ENCODE peak calls at places on chromosomes 12 and 14, in five cellular contexts. O, B, S, M and P are unnamed samples.

GRCh38 chr14:29937116-29937515 is 9.5 kb upstream of the PRKD1 start:
- DNase-seq in O (no peak), B (no peak), S (no peak), M (no peak), P (no peak)

GRCh38 chr14:68238956-68239355 is 419.4 kb downstream of the RAD51B start:
- DNase-seq in O (no peak), B (no peak), S (no peak), M (no peak), P (no peak)

GRCh38 chr14:74579447-74580274 is 32.4 kb downstream of the LTBP2 start:
- DNase-seq in O (no peak), B (peak), S (no peak), M (no peak), P (peak)

GRCh38 chr14:72941286-72941985 is 15.2 kb downstream of the DCAF4 start:
- DNase-seq in O (no peak), B (no peak), S (no peak), M (no peak), P (no peak)

GRCh38 chr12:129719426-129719825 is 184.4 kb downstream of the TMEM132D start:
- DNase-seq in O (no peak), B (no peak), S (no peak), M (no peak), P (no peak)

GRCh38 chr12:82635263-82635662 is 51.4 kb upstream of the TMTC2 start:
- DNase-seq in O (no peak), B (no peak), S (no peak), M (no peak), P (no peak)

GRCh38 chr14:24307575-24308341 is at the start of gene CIDEB:
- DNase-seq in O (peak), B (no peak), S (no peak), M (peak), P (peak)

GRCh38 chr12:101287357-101287756 is 7.5 kb downstream of the UTP20 start:
- DNase-seq in O (no peak), B (no peak), S (no peak), M (no peak), P (no peak)

GRCh38 chr14:103520657-103521437 is 1.8 kb downstream of the CKB start:
- DNase-seq in O (peak), B (no peak), S (peak), M (peak), P (peak)

GRCh38 chr12:117044311-117044710 is 54.9 kb downstream of the TESC start:
- DNase-seq in O (no peak), B (no peak), S (no peak), M (no peak), P (no peak)

GRCh38 chr12:2627343-2628191 is 167.2 kb upstream of the FKBP4 start:
- DNase-seq in O (no peak), B (no peak), S (no peak), M (no peak), P (no peak)

GRCh38 chr14:28831126-28831525 is 64.5 kb downstream of the FOXG1 start:
- DNase-seq in O (no peak), B (no peak), S (no peak), M (no peak), P (no peak)

GRCh38 chr12:79344855-79345840 is 345.6 kb downstream of the PAWR start:
- DNase-seq in O (no peak), B (no peak), S (no peak), M (no peak), P (peak)

GRCh38 chr12:70721216-70721615 is 84.0 kb upstream of the PTPRB start:
- DNase-seq in O (no peak), B (no peak), S (no peak), M (no peak), P (no peak)

GRCh38 chr12:54036620-54037359 is 3.9 kb downstream of the HOXC5 start:
- DNase-seq in O (no peak), B (no peak), S (no peak), M (no peak), P (no peak)

GRCh38 chr12:9751204-9752144 is 9.2 kb downstream of the CD69 start:
- DNase-seq in O (no peak), B (no peak), S (no peak), M (no peak), P (no peak)

GRCh38 chr12:12487490-12487889 is 75.2 kb downstream of the DUSP16 start:
- DNase-seq in O (no peak), B (no peak), S (no peak), M (no peak), P (no peak)

GRCh38 chr12:98180603-98181002 is 334.8 kb upstream of the TMPO start:
- DNase-seq in O (no peak), B (no peak), S (no peak), M (no peak), P (no peak)

GRCh38 chr12:116057356-116057755 is 220.1 kb downstream of the MED13L start:
- DNase-seq in O (no peak), B (no peak), S (no peak), M (no peak), P (no peak)

GRCh38 chr14:23434488-23435219 is 806 bp downstream of the MYH7 start:
- DNase-seq in O (no peak), B (no peak), S (no peak), M (no peak), P (no peak)

GRCh38 chr14:103690332-103690731 is 24.9 kb downstream of the XRCC3 start:
- DNase-seq in O (no peak), B (no peak), S (no peak), M (no peak), P (no peak)

GRCh38 chr12:124232654-124232987 is 62.3 kb upstream of the RFLNA start:
- DNase-seq in O (no peak), B (no peak), S (no peak), M (no peak), P (no peak)

GRCh38 chr12:124231980-124232653 is 62.8 kb upstream of the RFLNA start:
- DNase-seq in O (no peak), B (no peak), S (no peak), M (no peak), P (no peak)

GRCh38 chr12:124236651-124237050 is 58.2 kb upstream of the RFLNA start:
- DNase-seq in O (no peak), B (no peak), S (no peak), M (no peak), P (peak)

GRCh38 chr12:124233041-124233836 is 61.7 kb upstream of the RFLNA start:
- DNase-seq in O (no peak), B (peak), S (no peak), M (no peak), P (peak)

GRCh38 chr12:124233846-124234620 is 60.9 kb upstream of the RFLNA start:
- DNase-seq in O (no peak), B (no peak), S (no peak), M (no peak), P (peak)
- TF ChIP-seq CTCF in O (no peak), B (no peak), S (no peak), M (no peak), P (no peak)

DNA sequence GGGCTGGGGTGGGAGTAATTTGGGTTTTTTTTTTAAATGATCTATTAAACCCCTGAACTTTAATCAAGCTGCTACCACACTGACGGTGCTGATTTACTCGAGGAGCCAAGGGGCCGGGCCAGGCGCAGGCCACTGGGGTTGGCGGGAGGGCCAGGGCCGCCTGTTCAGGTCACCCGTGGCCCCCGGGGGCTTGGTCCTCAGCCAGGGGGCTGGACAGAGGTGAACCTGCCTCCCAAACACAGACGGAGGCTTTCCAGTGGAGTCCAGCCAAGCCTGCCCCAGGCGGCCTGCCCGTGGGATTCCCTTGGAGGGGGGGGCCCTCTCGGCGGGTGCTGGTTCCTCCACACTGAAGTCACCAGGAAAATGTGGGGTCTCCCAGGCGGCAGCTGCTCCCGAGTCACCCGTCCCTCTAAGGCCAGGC is 167.0 kb upstream of the GSC start:
- DNase-seq in O (no peak), B (no peak), S (no peak), M (peak), P (no peak)
- H3K27ac ChIP-seq in O (peak), B (no peak), S (no peak), M (peak), P (no peak)

GRCh38 chr12:80412343-80412953 is 31.6 kb upstream of the PTPRQ start:
- DNase-seq in O (no peak), B (peak), S (no peak), M (no peak), P (peak)

GRCh38 chr12:80411787-80412186 is 32.2 kb upstream of the PTPRQ start:
- DNase-seq in O (no peak), B (no peak), S (no peak), M (no peak), P (no peak)

GRCh38 chr12:80413462-80413861 is 30.6 kb upstream of the PTPRQ start:
- DNase-seq in O (no peak), B (no peak), S (no peak), M (no peak), P (no peak)
- TF ChIP-seq CTCF in O (no peak), B (no peak), S (no peak), M (no peak), P (no peak)

GRCh38 chr12:113868365-113868764 is 97.8 kb downstream of the RBM19 start:
- DNase-seq in O (no peak), B (no peak), S (no peak), M (no peak), P (no peak)
- H3K27ac ChIP-seq in O (no peak), B (no peak), S (no peak), M (no peak), P (no peak)

GRCh38 chr12:109572506-109572845 is 828 bp downstream of the MMAB start:
- DNase-seq in O (no peak), B (no peak), S (no peak), M (no peak), P (no peak)

GRCh38 chr12:109573914-109574244 is 285 bp downstream of the MVK start:
- DNase-seq in O (no peak), B (no peak), S (no peak), M (no peak), P (no peak)

GRCh38 chr12:109571773-109572505 is 1.4 kb downstream of the MMAB start:
- DNase-seq in O (no peak), B (no peak), S (no peak), M (no peak), P (no peak)

GRCh38 chr12:109575683-109576082 is 2.1 kb downstream of the MVK start:
- DNase-seq in O (no peak), B (no peak), S (no peak), M (no peak), P (no peak)

GRCh38 chr12:109573029-109573913 is at the start of the genes MMAB and MVK:
- DNase-seq in O (peak), B (peak), S (peak), M (peak), P (peak)
- TF ChIP-seq CTCF in O (no peak), B (no peak), S (no peak), M (no peak), P (no peak)

GRCh38 chr14:20998674-20999366 is at the start of gene SLC39A2:
- DNase-seq in O (peak), B (no peak), S (no peak), M (peak), P (peak)
- H3K27ac ChIP-seq in O (peak), B (no peak), S (no peak), M (no peak), P (no peak)

DNA sequence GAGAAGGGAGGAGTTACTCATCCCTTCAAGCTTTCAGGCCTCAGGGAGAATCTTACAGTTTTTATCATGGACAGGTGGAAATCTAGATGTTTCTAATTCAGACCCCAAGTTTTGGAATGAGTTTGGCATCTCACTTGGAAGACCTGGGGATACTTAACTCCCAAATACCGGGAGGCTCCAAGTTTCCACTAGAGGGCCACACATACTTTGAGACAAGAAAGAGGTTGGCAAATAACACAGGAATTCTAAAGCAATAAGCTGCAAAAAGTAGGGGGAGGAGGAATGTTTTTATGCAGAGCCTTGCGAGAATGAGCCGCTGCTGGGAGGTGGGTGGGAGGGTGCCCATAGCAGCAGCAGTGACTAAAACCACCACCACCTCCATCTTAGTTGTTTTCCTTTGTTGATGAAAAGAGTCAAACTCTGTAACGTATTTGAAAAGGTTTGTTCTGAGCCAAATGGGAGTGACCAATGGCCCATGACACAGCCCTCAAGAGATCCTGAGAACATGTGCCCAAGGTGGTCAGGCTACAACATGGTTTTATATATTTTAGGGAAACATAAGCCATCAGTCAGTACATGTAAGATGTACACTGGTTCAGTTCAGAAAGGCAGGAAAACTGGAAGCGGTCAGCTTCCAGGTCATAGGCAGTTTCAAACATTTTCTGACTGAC is 34.2 kb upstream of the RNASE1 start:
- DNase-seq in O (no peak), B (no peak), S (no peak), M (no peak), P (peak)
- TF ChIP-seq CTCF in O (no peak), B (peak), S (no peak), M (peak), P (peak)

GRCh38 chr14:77542349-77543239 is 44.0 kb upstream of the ISM2 start:
- DNase-seq in O (no peak), B (no peak), S (no peak), M (no peak), P (no peak)
- H3K27ac ChIP-seq in O (peak), B (peak), S (no peak), M (peak), P (no peak)

GRCh38 chr12:15528666-15529065 is 206.4 kb downstream of the PTPRO start:
- DNase-seq in O (no peak), B (no peak), S (no peak), M (no peak), P (no peak)

GRCh38 chr12:15522574-15523187 is 200.4 kb downstream of the PTPRO start:
- DNase-seq in O (no peak), B (no peak), S (no peak), M (no peak), P (peak)

GRCh38 chr12:15525414-15525813 is 203.1 kb downstream of the PTPRO start:
- DNase-seq in O (no peak), B (no peak), S (no peak), M (no peak), P (no peak)

GRCh38 chr12:15527201-15527782 is 205.0 kb downstream of the PTPRO start:
- DNase-seq in O (peak), B (no peak), S (no peak), M (peak), P (no peak)

DNA sequence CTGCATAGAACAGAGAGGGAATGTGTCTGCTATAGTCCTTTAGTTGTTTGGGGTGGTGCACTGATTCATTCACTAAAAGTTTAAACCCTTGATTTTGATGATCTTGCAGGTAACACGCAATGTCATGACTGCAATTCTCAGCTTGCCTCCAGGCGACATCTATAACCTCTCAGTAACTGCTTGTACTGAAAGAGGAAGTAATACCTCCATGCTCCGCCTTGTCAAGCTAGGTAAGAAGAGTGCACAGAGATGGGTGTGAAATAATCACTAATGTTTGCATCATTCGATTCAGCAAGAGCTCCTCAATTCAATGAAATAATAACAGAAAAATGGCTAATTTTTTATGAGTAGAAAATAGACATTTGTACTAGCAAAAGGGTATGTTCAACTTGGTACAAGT is 203.7 kb downstream of the PTPRO start:
- DNase-seq in O (no peak), B (no peak), S (no peak), M (no peak), P (no peak)
- TF ChIP-seq CTCF in O (no peak), B (no peak), S (no peak), M (no peak), P (no peak)

GRCh38 chr14:94598506-94598815 is 13.7 kb upstream of the SERPINA3 start:
- DNase-seq in O (no peak), B (no peak), S (no peak), M (no peak), P (no peak)

GRCh38 chr14:94597788-94598187 is 14.4 kb upstream of the SERPINA3 start:
- DNase-seq in O (no peak), B (no peak), S (no peak), M (no peak), P (no peak)

GRCh38 chr14:94600148-94600545 is 12.0 kb upstream of the SERPINA3 start:
- DNase-seq in O (no peak), B (no peak), S (no peak), M (no peak), P (no peak)

GRCh38 chr14:94599656-94600004 is 12.6 kb upstream of the SERPINA3 start:
- DNase-seq in O (no peak), B (no peak), S (no peak), M (no peak), P (peak)

DNA sequence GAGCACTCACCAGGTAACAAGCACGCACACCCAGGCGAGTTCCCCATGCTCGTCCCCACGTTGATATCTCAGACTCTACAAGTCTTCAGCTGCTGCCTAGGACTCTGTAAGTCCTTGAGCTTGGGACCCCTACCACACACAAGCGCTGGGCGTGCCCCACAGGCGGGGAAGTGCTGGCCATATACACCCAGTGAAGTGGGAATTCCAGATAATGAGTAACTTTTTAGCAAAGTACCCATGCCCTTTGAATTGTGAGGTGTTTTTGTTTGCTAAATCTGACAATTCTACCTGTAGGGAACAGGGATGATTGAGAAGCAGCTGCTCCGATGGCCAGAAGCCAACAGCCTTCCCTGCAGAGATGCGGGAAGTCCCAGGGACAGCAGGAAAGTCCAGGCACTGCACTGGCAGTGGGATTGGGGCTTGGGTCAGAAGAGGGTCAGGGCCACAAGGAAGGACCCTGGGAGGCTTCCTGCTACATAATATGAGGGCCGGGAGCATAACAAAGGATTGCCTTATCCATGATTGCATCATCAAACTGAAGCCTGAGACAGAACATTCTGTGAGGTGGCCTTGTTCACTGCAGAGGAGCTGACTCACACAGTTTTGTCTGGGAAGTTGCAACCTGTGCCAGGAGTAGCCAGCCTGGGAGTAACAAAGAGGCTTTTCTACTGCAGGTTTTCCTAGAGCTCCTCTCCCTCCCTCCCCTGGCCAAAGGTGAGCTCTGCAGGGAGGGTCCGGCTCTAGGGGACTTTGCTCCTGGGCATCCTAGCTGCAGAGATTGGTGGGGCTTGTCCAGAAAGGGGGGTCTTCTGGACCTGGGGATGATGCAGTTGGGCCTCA is 13.2 kb upstream of the SERPINA3 start:
- DNase-seq in O (peak), B (peak), S (no peak), M (peak), P (peak)
- H3K27ac ChIP-seq in O (peak), B (peak), S (no peak), M (peak), P (peak)